ENCODE peak calls at places on chromosomes 4 and X, in eight cellular contexts. V is breast epithelium, Z is GM23338, R is MCF 10A, H is transverse colon, E is astrocyte, D is tibial nerve, X is HFF-Myc. S is an unnamed sample.

GRCh38 chrX:13373027-13373806 is 53.4 kb upstream of the ATXN3L start:
- DNase-seq in V (no peak), Z (no peak), R (no peak), H (no peak), E (peak), D (no peak), X (no peak), S (no peak)

GRCh38 chrX:134753185-134754008 is 95.1 kb upstream of the PLAC1 start:
- DNase-seq in V (no peak), Z (no peak), R (peak), H (no peak), E (no peak), D (no peak), X (peak), S (no peak)

GRCh38 chr4:167028976-167029375 is 205.3 kb downstream of the SPOCK3 start:
- DNase-seq in V (no peak), Z (no peak), R (no peak), H (no peak), E (no peak), D (no peak), X (no peak), S (no peak)

GRCh38 chr4:155066871-155067270 is 141.6 kb upstream of the NPY2R start:
- DNase-seq in V (no peak), Z (no peak), R (no peak), H (no peak), E (no peak), D (no peak), X (no peak), S (no peak)

GRCh38 chr4:139933541-139933940 is 220.4 kb downstream of the MAML3 start:
- DNase-seq in V (no peak), Z (peak), R (no peak), H (no peak), E (no peak), D (no peak), X (no peak), S (no peak)

GRCh38 chr4:155419266-155419665 is 42.5 kb upstream of the MAP9 start:
- DNase-seq in V (no peak), Z (no peak), R (peak), H (no peak), E (no peak), D (no peak), X (no peak), S (no peak)

GRCh38 chr4:6308890-6309643 is 39.4 kb downstream of the WFS1 start:
- DNase-seq in V (no peak), Z (peak), R (no peak), H (no peak), E (no peak), D (no peak), X (no peak), S (no peak)

GRCh38 chr4:134906404-134907023 is 704.9 kb upstream of the PABPC4L start:
- DNase-seq in V (no peak), Z (peak), R (peak), H (no peak), E (peak), D (no peak), X (no peak), S (no peak)

GRCh38 chrX:103396660-103397059 is 20.3 kb downstream of the BEX3 start:
- DNase-seq in V (no peak), Z (no peak), R (no peak), H (no peak), E (no peak), D (no peak), X (no peak), S (no peak)

GRCh38 chrX:41064028-41064427 is 21.2 kb upstream of the USP9X start:
- DNase-seq in V (no peak), Z (no peak), R (no peak), H (no peak), E (peak), D (no peak), X (no peak), S (no peak)

GRCh38 chr4:80215449-80216052 is 18.2 kb downstream of the PRDM8 start:
- DNase-seq in V (no peak), Z (peak), R (peak), H (no peak), E (peak), D (no peak), X (no peak), S (peak)

GRCh38 chr4:37780444-37781133 is 45.9 kb upstream of the PGM2 start:
- DNase-seq in V (no peak), Z (peak), R (no peak), H (peak), E (no peak), D (peak), X (no peak), S (peak)

GRCh38 chrX:115690554-115691216 is 129.7 kb downstream of the PLS3 start:
- DNase-seq in V (peak), Z (peak), R (peak), H (peak), E (peak), D (peak), X (peak), S (peak)

GRCh38 chrX:15971696-15972095 is 117.1 kb upstream of the AP1S2 start:
- DNase-seq in V (no peak), Z (no peak), R (no peak), H (no peak), E (no peak), D (no peak), X (no peak), S (no peak)

GRCh38 chr4:153205028-153205648 is 895 bp downstream of the TRIM2 start:
- DNase-seq in V (no peak), Z (peak), R (no peak), H (peak), E (no peak), D (no peak), X (no peak), S (no peak)

GRCh38 chrX:55028040-55028439 is 2.7 kb downstream of the ALAS2 start:
- DNase-seq in V (no peak), Z (no peak), R (no peak), H (no peak), E (no peak), D (no peak), X (no peak), S (no peak)

GRCh38 chrX:85611926-85612325 is 232.5 kb upstream of the POF1B start:
- DNase-seq in V (no peak), Z (peak), R (peak), H (no peak), E (peak), D (no peak), X (no peak), S (no peak)

GRCh38 chr4:27305246-27305645 is 444.6 kb downstream of the STIM2 start:
- DNase-seq in V (no peak), Z (no peak), R (no peak), H (no peak), E (no peak), D (no peak), X (no peak), S (no peak)

GRCh38 chrX:140034916-140035315 is 69.6 kb upstream of the CXorf66 start:
- DNase-seq in V (no peak), Z (peak), R (peak), H (no peak), E (no peak), D (no peak), X (no peak), S (no peak)
- TF ChIP-seq CTCF in V (no peak), Z (peak), R (peak), H (no peak), E (peak), D (no peak), X (no peak), S (no peak)

GRCh38 chr4:5237086-5237485 is 185.8 kb downstream of the STK32B start:
- DNase-seq in V (no peak), Z (peak), R (no peak), H (no peak), E (no peak), D (no peak), X (no peak), S (no peak)

GRCh38 chr4:5238106-5238505 is 186.8 kb downstream of the STK32B start:
- DNase-seq in V (no peak), Z (no peak), R (no peak), H (no peak), E (peak), D (no peak), X (peak), S (no peak)

DNA sequence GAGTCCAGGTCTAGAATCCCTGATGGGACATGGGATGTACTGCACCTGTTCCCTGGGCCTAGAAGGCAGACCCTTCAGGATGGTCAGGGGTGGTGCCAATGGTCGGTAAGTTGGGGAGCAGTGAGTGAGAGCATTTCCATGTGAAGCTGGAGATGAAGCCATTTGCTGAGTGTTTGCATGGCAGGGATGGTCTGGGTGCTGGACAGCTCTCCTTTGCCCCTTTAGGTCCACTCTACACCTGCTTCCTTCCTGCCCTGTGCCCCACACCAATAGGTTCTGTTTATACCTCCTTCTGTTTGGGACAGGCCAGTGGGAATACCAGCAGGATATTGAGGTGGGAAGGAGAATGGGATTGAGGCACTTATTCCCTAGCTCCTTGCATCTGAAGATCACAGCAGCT is 181.3 kb downstream of the STK32B start:
- DNase-seq in V (no peak), Z (no peak), R (no peak), H (no peak), E (no peak), D (no peak), X (no peak), S (no peak)
- TF ChIP-seq CTCF in V (no peak), Z (no peak), R (no peak), H (no peak), E (no peak), D (no peak), X (no peak), S (no peak)

GRCh38 chrX:2401590-2402360 is 99.0 kb downstream of the DHRSX start:
- DNase-seq in V (peak), Z (no peak), R (peak), H (no peak), E (peak), D (peak), X (no peak), S (no peak)
- TF ChIP-seq CTCF in V (no peak), Z (no peak), R (no peak), H (no peak), E (no peak), D (no peak), X (no peak), S (no peak)

GRCh38 chr4:1033840-1034551 is 22.6 kb downstream of the FGFRL1 start:
- DNase-seq in V (no peak), Z (no peak), R (no peak), H (no peak), E (peak), D (no peak), X (no peak), S (no peak)
- TF ChIP-seq CTCF in V (no peak), Z (no peak), R (no peak), H (no peak), E (no peak), D (no peak), X (no peak), S (no peak)

DNA sequence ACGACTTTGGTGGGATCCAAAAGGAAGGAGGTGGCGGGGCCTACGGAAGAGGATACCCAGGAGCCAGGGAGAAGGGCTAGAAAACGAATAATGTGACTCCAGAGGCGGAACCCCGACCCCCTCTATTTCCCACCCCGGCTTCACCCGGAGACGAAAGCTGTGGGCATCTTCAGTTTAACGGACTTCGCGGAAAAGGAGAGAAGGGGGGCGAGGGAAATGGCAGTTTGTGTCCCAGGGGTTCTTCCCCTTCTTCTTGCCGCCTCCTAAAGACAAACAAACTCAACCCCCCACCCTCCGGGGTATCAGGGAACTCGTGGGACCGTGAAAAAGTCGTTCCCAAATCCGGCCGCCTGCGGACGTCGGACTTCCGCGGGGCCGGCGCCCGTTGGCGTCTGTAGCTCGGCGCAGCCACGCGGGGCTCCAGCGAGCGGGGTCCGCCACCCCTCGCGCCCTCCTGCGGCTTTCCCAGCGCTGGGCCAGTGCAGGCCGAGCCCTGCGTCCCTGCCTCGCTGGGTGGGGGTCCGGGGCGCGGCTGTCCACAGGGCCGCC is 3.6 kb upstream of the LEF1 start:
- DNase-seq in V (no peak), Z (peak), R (no peak), H (peak), E (peak), D (no peak), X (no peak), S (peak)
- TF ChIP-seq CTCF in V (no peak), Z (no peak), R (no peak), H (no peak), E (no peak), D (peak), X (no peak), S (no peak)

GRCh38 chr4:143207555-143207954 is 22.8 kb downstream of the USP38 start:
- DNase-seq in V (no peak), Z (peak), R (peak), H (no peak), E (no peak), D (no peak), X (no peak), S (no peak)
- TF ChIP-seq CTCF in V (no peak), Z (peak), R (peak), H (peak), E (no peak), D (peak), X (peak), S (peak)

GRCh38 chr4:121112530-121112929 is 40.2 kb upstream of the NDNF start:
- DNase-seq in V (no peak), Z (no peak), R (peak), H (no peak), E (no peak), D (no peak), X (no peak), S (no peak)
- TF ChIP-seq CTCF in V (no peak), Z (no peak), R (no peak), H (peak), E (peak), D (peak), X (no peak), S (peak)